ENCODE peak calls at places on chromosomes 4 and X, in four cellular contexts. N, R, D and Y are unnamed samples.

GRCh38 chrX:43313035-43313434 is 343.1 kb upstream of the MAOA start:
- DNase-seq in R (no peak), N (no peak), D (no peak), Y (no peak)

GRCh38 chr4:185716008-185716976 is 95.7 kb downstream of the SORBS2 start:
- DNase-seq in D (no peak), N (no peak), R (no peak), Y (peak)

GRCh38 chr4:80424225-80424581 is 88.7 kb downstream of the CFAP299 start:
- DNase-seq in R (no peak), D (no peak), N (no peak), Y (no peak)

GRCh38 chr4:122703868-122704267 is 28.6 kb upstream of the BBS12 start:
- DNase-seq in D (no peak), R (no peak), N (no peak), Y (no peak)

GRCh38 chr4:106659386-106659785 is 290.8 kb upstream of the GIMD1 start:
- DNase-seq in N (no peak), D (no peak), R (no peak), Y (no peak)

GRCh38 chr4:83677656-83678055 is 141.7 kb downstream of the GPAT3 start:
- DNase-seq in R (no peak), D (no peak), N (no peak), Y (no peak)

GRCh38 chr4:26081795-26082498 is 167.9 kb downstream of the SMIM20 start:
- DNase-seq in N (no peak), D (peak), R (peak), Y (no peak)

GRCh38 chrX:71941145-71941544 is 30.5 kb downstream of the NHSL2 start:
- DNase-seq in R (no peak), D (no peak), N (no peak), Y (no peak)

GRCh38 chr4:6987566-6987920 is 55.6 kb upstream of the TADA2B start:
- DNase-seq in R (no peak), N (no peak), D (no peak), Y (no peak)

GRCh38 chr4:24928708-24929107 is 15.9 kb upstream of the CCDC149 start:
- DNase-seq in D (no peak), R (no peak), N (no peak), Y (no peak)

GRCh38 chr4:105894570-105895323 is 524 bp upstream of the NPNT start:
- DNase-seq in R (peak), N (no peak), D (no peak), Y (no peak)

GRCh38 chr4:55549888-55550287 is 3.2 kb upstream of the CLOCK start:
- DNase-seq in N (no peak), D (no peak), R (no peak), Y (no peak)

GRCh38 chrX:114049063-114049462 is 534.8 kb upstream of the HTR2C start:
- DNase-seq in R (no peak), D (no peak), N (no peak), Y (no peak)

GRCh38 chr4:156939801-156940200 is 31.8 kb downstream of the PDGFC start:
- DNase-seq in R (no peak), D (no peak), N (no peak), Y (no peak)

GRCh38 chr4:168613869-168614268 is 117.0 kb downstream of the PALLD start:
- DNase-seq in R (no peak), D (no peak), N (no peak), Y (no peak)

GRCh38 chr4:2962099-2962455 is 1.1 kb downstream of the NOP14 start:
- DNase-seq in D (peak), N (no peak), R (no peak), Y (no peak)

GRCh38 chr4:19623866-19624265 is 627.8 kb upstream of the SLIT2 start:
- DNase-seq in D (no peak), N (no peak), R (no peak), Y (no peak)